ENCODE peak calls at places on chromosomes 13 and 19, in eight cellular contexts. N, Q, M, K, G, D, P and T are unnamed samples.

GRCh38 chr13:51906581-51906980 is 44.8 kb downstream of the CCDC70 start:
- DNase-seq in K (no peak), M (no peak), G (no peak), P (peak; percentile 33), D (no peak), N (peak; percentile 15), Q (no peak), T (no peak)

GRCh38 chr13:68810660-68811059 is 1297.0 kb upstream of the ATXN8OS start:
- DNase-seq in N (no peak), G (no peak), D (no peak), K (no peak), P (no peak), M (no peak), Q (no peak), T (no peak)

GRCh38 chr19:50906217-50906616 is 5.0 kb downstream of the KLK4 start:
- DNase-seq in Q (peak; percentile 32), N (peak; percentile 24), G (no peak), D (no peak), M (no peak), P (no peak), K (no peak), T (no peak)

GRCh38 chr19:1151037-1151716 is 22.9 kb downstream of the SBNO2 start:
- DNase-seq in K (no peak), N (no peak), M (no peak), G (peak; percentile 55), Q (no peak), P (no peak), D (no peak), T (no peak)

GRCh38 chr13:24802074-24802473 is 38.1 kb downstream of the RNF17 start:
- DNase-seq in M (no peak), N (peak; percentile 1), D (no peak), Q (no peak), P (no peak), G (no peak), K (no peak), T (no peak)

GRCh38 chr19:54309811-54310210 is 3.2 kb downstream of the LILRA5 start:
- DNase-seq in G (no peak), P (no peak), N (no peak), D (no peak), M (no peak), Q (no peak), K (no peak), T (no peak)

GRCh38 chr13:44744880-44745633 is 168.9 kb upstream of the TSC22D1 start:
- DNase-seq in Q (no peak), N (no peak), D (no peak), M (no peak), K (no peak), P (no peak), G (no peak), T (no peak)

GRCh38 chr13:38602261-38602660 is 84.6 kb upstream of the FREM2 start:
- DNase-seq in D (no peak), Q (no peak), M (no peak), G (no peak), P (no peak), K (no peak), N (peak; percentile 6), T (no peak)

GRCh38 chr19:10352764-10353671 is 13.6 kb upstream of the ICAM3 start:
- DNase-seq in P (peak; percentile 87), K (peak; percentile 38), N (peak; percentile 43), Q (peak; percentile 31), M (no peak), G (peak; percentile 88), D (no peak), T (no peak)

GRCh38 chr19:12948597-12949362 is 3.1 kb downstream of the RAD23A start:
- DNase-seq in D (no peak), K (no peak), M (no peak), N (no peak), Q (no peak), P (no peak), G (no peak), T (no peak)

GRCh38 chr19:43778651-43779050 is 2.1 kb downstream of the KCNN4 start:
- DNase-seq in G (no peak), P (no peak), Q (peak; percentile 54), M (no peak), N (no peak), D (no peak), K (no peak), T (no peak)

GRCh38 chr13:42720116-42720857 is 61.1 kb upstream of the FAM216B start:
- DNase-seq in K (no peak), M (peak; percentile 95), N (peak; percentile 99), G (no peak), D (peak; percentile 99), P (no peak), Q (peak; percentile 19), T (peak; percentile 99)

GRCh38 chr13:101283782-101284181 is 132.5 kb downstream of the NALCN start:
- DNase-seq in K (no peak), N (no peak), Q (no peak), P (no peak), D (no peak), M (no peak), G (no peak), T (no peak)

GRCh38 chr13:113113846-113114271 is 8.3 kb downstream of the F7 start:
- DNase-seq in Q (no peak), M (no peak), N (no peak), G (no peak), D (no peak), P (no peak), K (peak; percentile 3), T (no peak)

GRCh38 chr19:49387936-49388372 is at the start of gene KASH5:
- DNase-seq in P (peak; percentile 86), N (peak; percentile 57), G (peak; percentile 92), M (no peak), K (peak; percentile 89), Q (peak; percentile 74), D (peak; percentile 8), T (no peak)

GRCh38 chr19:33624586-33625153 is 2.9 kb downstream of the CHST8 start:
- DNase-seq in Q (no peak), G (no peak), D (no peak), N (no peak), P (no peak), K (no peak), M (no peak), T (no peak)

GRCh38 chr19:33628921-33629825 is 7.4 kb downstream of the CHST8 start:
- DNase-seq in P (no peak), G (no peak), Q (no peak), M (no peak), N (no peak), K (no peak), D (no peak), T (no peak)

GRCh38 chr19:33629826-33630375 is 8.1 kb downstream of the CHST8 start:
- DNase-seq in N (no peak), D (no peak), P (no peak), Q (no peak), M (no peak), G (no peak), K (no peak), T (no peak)

GRCh38 chr19:33627962-33628839 is 6.4 kb downstream of the CHST8 start:
- DNase-seq in D (no peak), M (no peak), P (no peak), Q (no peak), G (no peak), N (no peak), K (no peak), T (no peak)

GRCh38 chr19:33627526-33627925 is 5.8 kb downstream of the CHST8 start:
- DNase-seq in Q (no peak), K (no peak), D (no peak), N (no peak), G (no peak), P (no peak), M (no peak), T (no peak)
- H3K4me3 ChIP-seq in Q (no peak overlapping the region), K (no peak overlapping the region), D (no peak overlapping the region), N (no peak overlapping the region), G (no peak overlapping the region), P (no peak overlapping the region), M (no peak overlapping the region), T (no peak overlapping the region)

DNA sequence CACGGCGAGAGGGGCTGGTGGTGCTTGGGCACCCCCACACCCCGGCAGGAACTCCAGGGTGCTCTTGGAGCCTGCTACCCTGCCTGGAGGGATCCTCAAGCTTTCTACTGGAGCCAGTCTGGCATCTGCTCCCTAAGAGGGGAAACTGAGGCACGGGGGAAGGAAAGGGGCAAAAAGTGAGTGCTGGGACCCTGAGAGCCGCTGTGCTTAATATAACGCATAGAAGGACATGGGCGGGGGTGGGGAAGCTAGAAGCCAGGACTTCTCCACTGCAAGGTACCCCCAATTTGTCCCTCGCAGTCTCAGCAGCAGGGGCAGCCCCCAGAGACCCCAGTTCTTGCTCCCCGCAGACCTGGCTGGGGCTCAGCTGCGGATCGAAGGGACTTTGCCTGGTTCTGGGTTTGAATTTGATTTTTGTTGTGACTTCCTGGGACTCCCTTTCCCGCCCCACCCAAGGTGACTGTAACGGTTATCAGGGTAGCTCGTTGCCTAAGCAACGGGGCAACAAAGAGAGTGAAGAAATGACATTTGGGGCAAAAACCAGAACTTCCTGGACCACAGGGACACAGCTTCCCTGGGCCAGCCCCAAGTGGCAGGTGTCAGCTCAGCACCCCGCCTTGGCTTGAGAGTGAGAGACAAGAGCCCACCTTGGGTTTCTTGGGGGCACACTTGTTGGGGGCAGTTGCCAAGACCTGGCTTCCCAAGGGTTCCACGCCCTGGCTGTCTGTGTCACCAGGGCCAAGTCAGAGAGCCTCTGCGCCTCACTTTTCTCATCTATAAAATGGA is 638 bp downstream of the ADGRE5 start:
- DNase-seq in N (no peak), Q (peak; percentile 85), K (peak; percentile 72), M (no peak), D (peak; percentile 20), P (peak; percentile 40), G (peak; percentile 66), T (no peak)
- H3K4me3 ChIP-seq in N (peak overlapping the region; percentile 60), Q (peak overlapping the region; percentile 68), K (peak overlapping the region; percentile 70), M (peak overlapping the region; percentile 67), D (peak overlapping the region; percentile 46), P (peak overlapping the region; percentile 79), G (peak overlapping the region; percentile 85), T (peak overlapping the region; percentile 55)

GRCh38 chr13:82088781-82089180 is 1747.9 kb upstream of the SPRY2 start:
- DNase-seq in P (no peak), M (no peak), K (no peak), Q (no peak), D (no peak), G (no peak), N (peak; percentile 52), T (no peak)

GRCh38 chr13:82096256-82096655 is 1755.3 kb upstream of the SPRY2 start:
- DNase-seq in K (no peak), P (no peak), M (no peak), N (no peak), G (no peak), Q (no peak), D (no peak), T (no peak)

DNA sequence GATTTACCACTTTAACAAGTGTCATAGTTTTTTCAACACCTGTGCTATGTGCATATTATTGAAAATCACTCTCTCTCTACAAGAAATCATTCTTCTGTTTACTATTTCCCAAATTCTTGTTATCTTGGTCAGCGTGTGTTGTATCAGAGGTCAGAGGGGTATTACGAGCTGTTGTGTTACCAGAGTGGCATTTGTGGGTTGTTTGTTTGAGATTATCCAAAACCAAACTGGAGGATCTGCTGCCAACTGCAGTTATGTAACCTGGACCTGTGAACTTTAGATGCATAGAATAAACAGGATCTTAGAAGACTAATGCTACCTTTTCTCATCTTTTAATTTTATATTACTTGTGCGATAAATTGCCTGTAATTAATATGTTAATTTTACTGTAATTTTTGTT is 1751.4 kb upstream of the SPRY2 start:
- DNase-seq in G (no peak), M (no peak), P (no peak), Q (no peak), K (no peak), N (no peak), D (no peak), T (no peak)
- H3K4me3 ChIP-seq in G (no peak overlapping the region), M (no peak overlapping the region), P (no peak overlapping the region), Q (no peak overlapping the region), K (no peak overlapping the region), N (no peak overlapping the region), D (no peak overlapping the region), T (no peak overlapping the region)

GRCh38 chr19:36605839-36606478 is 846 bp downstream of the ZNF382 start:
- DNase-seq in G (no peak), P (no peak), N (no peak), M (no peak), K (no peak), Q (no peak), D (no peak), T (no peak)
- H3K4me3 ChIP-seq in G (peak overlapping the region; percentile 84), P (peak overlapping the region; percentile 86), N (peak overlapping the region; percentile 86), M (peak overlapping the region; percentile 92), K (no peak overlapping the region), Q (peak overlapping the region; percentile 49), D (peak overlapping the region; percentile 96), T (peak overlapping the region; percentile 88)